ENCODE peak calls at places on chromosomes 12 and 14, in seven cellular contexts. F is activated CD4-positive, alpha-beta T cell treated with anti-CD3 and anti-CD28 coated beads, Interleukin-2, amount 50 U/mL, for 4 hours; Z is HEK293T; E is GDM1; Y is HuH-7.5; J is Caki2; T is NCI-H345. I is an unnamed sample.

GRCh38 chr12:19209636-19210035 is 80.1 kb downstream of the PLEKHA5 start:
- DNase-seq in F (no peak), Z (no peak), E (no peak), Y (no peak), J (no peak), T (no peak), I (no peak)

GRCh38 chr12:45732250-45732649 is 2.7 kb downstream of the ARID2 start:
- DNase-seq in F (no peak), Z (no peak), E (no peak), Y (no peak), J (no peak), T (no peak), I (no peak)

GRCh38 chr12:58249610-58250009 is 308.2 kb downstream of the ATP23 start:
- DNase-seq in F (no peak), Z (no peak), E (no peak), Y (no peak), J (no peak), T (no peak), I (no peak)

GRCh38 chr12:128684357-128684756 is 139.4 kb downstream of the SLC15A4 start:
- DNase-seq in F (no peak), Z (no peak), E (no peak), Y (no peak), J (no peak), T (no peak), I (no peak)

GRCh38 chr12:79706156-79706555 is 15.4 kb upstream of the PAWR start:
- DNase-seq in F (no peak), Z (no peak), E (no peak), Y (no peak), J (no peak), T (no peak), I (no peak)

GRCh38 chr14:99517046-99517642 is 35.9 kb downstream of the CCNK start:
- DNase-seq in F (no peak), Z (no peak), E (no peak), Y (no peak), J (no peak), T (no peak), I (no peak)

GRCh38 chr12:122651520-122652224 is 51.5 kb downstream of the HCAR2 start:
- DNase-seq in F (no peak), Z (no peak), E (no peak), Y (no peak), J (peak; percentile 31), T (no peak), I (no peak)

GRCh38 chr12:124412646-124413015 is 117.7 kb downstream of the RFLNA start:
- DNase-seq in F (no peak), Z (no peak), E (no peak), Y (no peak), J (no peak), T (no peak), I (no peak)

GRCh38 chr12:106138646-106139421 is at the start of gene NUAK1:
- DNase-seq in F (no peak), Z (peak; percentile 61), E (no peak), Y (peak; percentile 83), J (peak; percentile 72), T (peak; percentile 71), I (no peak)

GRCh38 chr12:109738209-109738608 is 24.6 kb downstream of the FAM222A start:
- DNase-seq in F (no peak), Z (no peak), E (no peak), Y (no peak), J (no peak), T (no peak), I (no peak)

GRCh38 chr12:47992776-47993175 is 11.5 kb downstream of the COL2A1 start:
- DNase-seq in F (no peak), Z (no peak), E (no peak), Y (no peak), J (no peak), T (no peak), I (no peak)

I was measured in stimulated activated naive CD4-positive, alpha-beta T cell treated with Interleukin-2 at 50 U/mL for 16 hours.